ENCODE peak calls at places on chromosomes 13 and 19, in four cellular contexts. Q is C1 segment of cervical spinal cord, T is iPS DF 6.9, D is choroid plexus epithelial cell. R is an unnamed sample.

GRCh38 chr19:18274776-18275356 is 614 bp upstream of the IQCN start:
- DNase-seq in T (no peak), D (peak), Q (peak), R (peak)

GRCh38 chr13:71524245-71525002 is 342.6 kb downstream of the DACH1 start:
- DNase-seq in T (no peak), Q (no peak), D (no peak), R (no peak)

GRCh38 chr13:46698015-46698414 is 98.9 kb downstream of the ESD start:
- DNase-seq in D (no peak), T (no peak), Q (no peak), R (no peak)

GRCh38 chr19:46179076-46179740 is 31.2 kb downstream of the IGFL2 start:
- DNase-seq in T (no peak), D (no peak), Q (no peak), R (no peak)

GRCh38 chr19:45876411-45877197 is 9.3 kb downstream of the IRF2BP1 start:
- DNase-seq in D (no peak), Q (no peak), T (no peak), R (peak)

GRCh38 chr13:40261947-40262346 is 404.5 kb downstream of the FOXO1 start:
- DNase-seq in Q (no peak), T (no peak), D (no peak), R (no peak)

GRCh38 chr19:4019578-4019977 is 12.0 kb downstream of the PIAS4 start:
- DNase-seq in Q (no peak), D (no peak), T (no peak), R (no peak)

GRCh38 chr19:35442091-35442490 is 6.0 kb upstream of the FFAR2 start:
- DNase-seq in T (no peak), Q (no peak), D (no peak), R (no peak)

GRCh38 chr13:42696191-42696590 is 85.2 kb upstream of the FAM216B start:
- DNase-seq in T (no peak), Q (no peak), D (peak), R (peak)

GRCh38 chr13:111330211-111330610 is 9.8 kb downstream of the TEX29 start:
- DNase-seq in Q (no peak), T (no peak), D (no peak), R (no peak)

GRCh38 chr19:36008336-36008978 is at the start of gene SYNE4:
- DNase-seq in D (no peak), Q (no peak), T (no peak), R (no peak)

GRCh38 chr19:5090780-5091575 is 122.1 kb downstream of the KDM4B start:
- DNase-seq in T (no peak), D (peak), Q (peak), R (peak)

GRCh38 chr19:5621945-5622464 is 571 bp downstream of the SAFB2 start:
- DNase-seq in D (peak), T (no peak), Q (no peak), R (no peak)

GRCh38 chr13:109496216-109496615 is 290.2 kb downstream of the IRS2 start:
- DNase-seq in Q (no peak), T (no peak), D (no peak), R (no peak)

GRCh38 chr19:13831560-13832056 is 36.4 kb downstream of the ZSWIM4 start:
- DNase-seq in D (no peak), T (no peak), Q (no peak), R (no peak)

R was measured in fibroblast of pulmonary artery.